ENCODE peak calls at places on chromosome 19, in ten cellular contexts. I is WTC11; W is HepG2; F is chondrocyte; K is stomach; J is MCF 10A; E is CD8-positive, alpha-beta T cell; H is GM13977; Z is sigmoid colon; P is astrocyte. Y is an unnamed sample.

GRCh38 chr19:5645409-5645808 is 22.5 kb downstream of the SAFB start:
- DNase-seq in E (no peak), Z (peak; percentile 42), W (no peak), K (no peak), I (no peak), F (no peak), P (no peak), J (no peak), H (no peak), Y (no peak)

GRCh38 chr19:8269724-8270123 is 38.4 kb downstream of the CD320 start:
- DNase-seq in J (no peak), F (no peak), K (no peak), W (no peak), I (no peak), E (peak; percentile 39), H (no peak), Z (no peak), P (no peak), Y (no peak)

GRCh38 chr19:10520652-10521318 is 3.5 kb upstream of the S1PR5 start:
- DNase-seq in P (no peak), I (no peak), W (no peak), H (no peak), J (peak; percentile 59), F (no peak), Z (no peak), E (no peak), K (peak; percentile 73), Y (no peak)

GRCh38 chr19:8208710-8209110 is 460 bp upstream of the CERS4 start:
- DNase-seq in E (no peak), P (no peak), F (no peak), K (no peak), J (no peak), I (no peak), Z (no peak), H (no peak), W (no peak), Y (no peak)

GRCh38 chr19:18610556-18611326 is 1.9 kb upstream of the TMEM59L start:
- DNase-seq in I (peak; percentile 69), K (no peak), F (no peak), P (no peak), W (peak; percentile 85), J (no peak), Z (no peak), E (no peak), H (peak; percentile 31), Y (no peak)

GRCh38 chr19:34712606-34713261 is 21.3 kb upstream of the ZNF181 start:
- DNase-seq in K (peak; percentile 52), E (peak; percentile 69), J (peak; percentile 86), I (peak; percentile 40), Z (no peak), H (peak; percentile 55), W (peak; percentile 82), F (no peak), P (peak; percentile 44), Y (no peak)

GRCh38 chr19:33388817-33389573 is 15.5 kb downstream of the CEBPG start:
- DNase-seq in P (no peak), W (no peak), H (no peak), K (no peak), F (no peak), J (no peak), I (no peak), Z (peak; percentile 71), E (no peak), Y (no peak)

GRCh38 chr19:51081476-51081875 is 1.2 kb downstream of the KLK14 start:
- DNase-seq in I (no peak), E (no peak), J (no peak), H (no peak), Z (no peak), P (no peak), W (no peak), K (no peak), F (no peak), Y (no peak)

GRCh38 chr19:38061294-38061693 is 154.3 kb downstream of the SIPA1L3 start:
- DNase-seq in K (no peak), I (no peak), P (peak; percentile 79), Z (no peak), F (no peak), W (no peak), H (no peak), J (peak; percentile 64), E (no peak), Y (no peak)

GRCh38 chr19:2034729-2035589 is 16.1 kb downstream of the MKNK2 start:
- DNase-seq in F (no peak), P (no peak), E (no peak), K (peak; percentile 89), J (peak; percentile 62), Z (peak; percentile 74), W (no peak), I (peak; percentile 99), H (peak; percentile 79), Y (no peak)

GRCh38 chr19:45153339-45154063 is 7.3 kb downstream of the NKPD1 start:
- DNase-seq in I (peak; percentile 78), K (peak; percentile 47), F (no peak), H (peak; percentile 54), Z (no peak), J (no peak), W (no peak), P (peak; percentile 29), E (peak; percentile 58), Y (peak; percentile 48)

GRCh38 chr19:35872180-35872579 is 3.8 kb downstream of the APLP1 start:
- DNase-seq in H (no peak), J (no peak), E (no peak), P (no peak), W (no peak), I (peak; percentile 34), K (no peak), F (no peak), Z (no peak), Y (no peak)

GRCh38 chr19:49533551-49534488 is 6.0 kb downstream of the RCN3 start:
- DNase-seq in J (peak; percentile 75), F (peak; percentile 93), I (peak; percentile 82), Z (peak; percentile 88), K (peak; percentile 82), H (peak; percentile 83), P (no peak), W (no peak), E (peak; percentile 92), Y (peak; percentile 46)
- TF ChIP-seq CTCF in J (peak; percentile 39), F (peak; percentile 54), I (no peak), Z (no peak), K (peak; percentile 21), H (peak; percentile 43), P (peak; percentile 11), W (no peak), E (no peak), Y (peak; percentile 48)

GRCh38 chr19:12792048-12792852 is 964 bp downstream of the JUNB start:
- DNase-seq in W (peak; percentile 46), K (peak; percentile 77), I (peak; percentile 80), Z (peak; percentile 89), H (peak; percentile 69), P (no peak), J (peak; percentile 63), E (peak; percentile 86), F (no peak), Y (no peak)
- TF ChIP-seq CTCF in W (no peak), K (no peak), I (no peak), Z (no peak), H (no peak), P (no peak), J (no peak), E (no peak), F (peak; percentile 6), Y (no peak)

GRCh38 chr19:3283886-3284657 is 59.6 kb downstream of the CELF5 start:
- DNase-seq in J (no peak), W (no peak), Z (no peak), P (no peak), F (no peak), I (no peak), H (no peak), E (no peak), K (no peak), Y (no peak)
- TF ChIP-seq CTCF in J (no peak), W (no peak), Z (no peak), P (no peak), F (no peak), I (no peak), H (no peak), E (no peak), K (no peak), Y (no peak)

GRCh38 chr19:42348211-42348610 is 22.8 kb downstream of the MEGF8 start:
- DNase-seq in J (no peak), Z (no peak), E (no peak), P (no peak), I (no peak), W (no peak), K (no peak), H (no peak), F (no peak), Y (no peak)

GRCh38 chr19:42344336-42344893 is 19.0 kb downstream of the MEGF8 start:
- DNase-seq in P (no peak), J (no peak), I (no peak), H (no peak), K (no peak), E (no peak), Z (no peak), W (no peak), F (no peak), Y (no peak)

GRCh38 chr19:42345191-42345812 is 19.9 kb downstream of the MEGF8 start:
- DNase-seq in E (no peak), Z (no peak), P (no peak), F (no peak), H (no peak), W (no peak), I (no peak), K (no peak), J (peak; percentile 10), Y (no peak)

GRCh38 chr19:42343344-42344110 is 18.1 kb downstream of the MEGF8 start:
- DNase-seq in H (no peak), E (no peak), K (no peak), F (no peak), I (peak; percentile 76), Z (no peak), P (no peak), J (no peak), W (no peak), Y (no peak)
- TF ChIP-seq CTCF in H (no peak), E (no peak), K (no peak), F (peak; percentile 48), I (peak; percentile 63), Z (no peak), P (no peak), J (no peak), W (peak; percentile 26), Y (peak; percentile 20)

Y was measured in progenitor cell of endocrine pancreas.